ENCODE peak calls at places on chromosomes 12 and 14, in four cellular contexts. K is H1, A is HepG2, F is GM12878. J is an unnamed sample.

GRCh38 chr12:16112626-16113560 is 164.6 kb downstream of the SLC15A5 start:
- DNase-seq in K (no peak), A (no peak), F (no peak), J (peak)

GRCh38 chr12:58877243-58877743 is 43.0 kb downstream of the LRIG3 start:
- DNase-seq in K (no peak), A (peak), F (no peak), J (no peak)

GRCh38 chr12:53235164-53235563 is 3.2 kb upstream of the RARG start:
- DNase-seq in K (no peak), A (no peak), F (no peak), J (no peak)

GRCh38 chr14:64082837-64083236 is 211.3 kb downstream of the ESR2 start:
- DNase-seq in K (no peak), A (no peak), F (no peak), J (no peak)

GRCh38 chr12:27331299-27331926 is 1.2 kb upstream of the BMAL2 start:
- DNase-seq in K (no peak), A (peak), F (peak), J (no peak)

GRCh38 chr12:130714091-130714590 is 2.0 kb downstream of the RIMBP2 start:
- DNase-seq in K (no peak), A (no peak), F (no peak), J (no peak)

GRCh38 chr12:3217683-3218079 is 140.5 kb downstream of the TSPAN9 start:
- DNase-seq in K (no peak), A (no peak), F (no peak), J (no peak)

GRCh38 chr12:57101892-57102695 is 9.1 kb downstream of the STAT6 start:
- DNase-seq in K (no peak), A (peak), F (no peak), J (no peak)

GRCh38 chr12:124515981-124516380 is 51.4 kb downstream of the NCOR2 start:
- DNase-seq in K (no peak), A (no peak), F (no peak), J (no peak)

GRCh38 chr14:106044949-106045596 is 518.7 kb downstream of the TMEM121 start:
- DNase-seq in K (no peak), A (peak), F (no peak), J (peak)

GRCh38 chr12:65602191-65602578 is 222.1 kb upstream of the HMGA2 start:
- DNase-seq in K (no peak), A (no peak), F (no peak), J (no peak)

GRCh38 chr14:73591690-73592448 is at the start of gene ACOT4:
- DNase-seq in K (no peak), A (no peak), F (no peak), J (no peak)

GRCh38 chr12:98895086-98895651 is 250.1 kb downstream of the APAF1 start:
- DNase-seq in K (peak), A (no peak), F (no peak), J (peak)

GRCh38 chr14:99541677-99542470 is 60.7 kb downstream of the CCNK start:
- DNase-seq in K (no peak), A (no peak), F (no peak), J (no peak)

GRCh38 chr14:90649557-90650135 is 166.6 kb downstream of the TTC7B start:
- DNase-seq in K (no peak), A (no peak), F (no peak), J (no peak)

GRCh38 chr14:31243860-31244259 is 36.3 kb upstream of the HECTD1 start:
- DNase-seq in K (no peak), A (no peak), F (no peak), J (no peak)

GRCh38 chr12:87848248-87848868 is 180.8 kb downstream of the C12orf50 start:
- DNase-seq in K (no peak), A (peak), F (peak), J (peak)

GRCh38 chr14:91038439-91038838 is 22.0 kb downstream of the RPS6KA5 start:
- DNase-seq in K (no peak), A (no peak), F (no peak), J (no peak)

GRCh38 chr14:75310295-75311059 is 31.8 kb downstream of the FOS start:
- DNase-seq in K (peak), A (no peak), F (no peak), J (no peak)

GRCh38 chr12:47752552-47752951 is 6.1 kb downstream of the RAPGEF3 start:
- DNase-seq in K (no peak), A (no peak), F (no peak), J (no peak)

GRCh38 chr12:124720019-124720686 is 143.5 kb downstream of the SCARB1 start:
- DNase-seq in K (no peak), A (no peak), F (no peak), J (peak)

GRCh38 chr12:50082644-50083043 is 2.5 kb upstream of the SMARCD1 start:
- DNase-seq in K (no peak), A (peak), F (no peak), J (no peak)

GRCh38 chr14:60723218-60724079 is 702 bp downstream of the SIX4 start:
- DNase-seq in K (no peak), A (no peak), F (no peak), J (peak)

GRCh38 chr12:112025808-112026375 is 12.7 kb downstream of the ERP29 start:
- DNase-seq in K (no peak), A (no peak), F (no peak), J (no peak)

GRCh38 chr14:68683326-68683725 is 109.5 kb downstream of the ZFP36L1 start:
- DNase-seq in K (no peak), A (no peak), F (no peak), J (no peak)

GRCh38 chr14:70052990-70053389 is 135.8 kb downstream of the SLC8A3 start:
- DNase-seq in K (no peak), A (peak), F (no peak), J (peak)

GRCh38 chr14:66037361-66037760 is 448.8 kb upstream of the CCDC196 start:
- DNase-seq in K (no peak), A (no peak), F (no peak), J (no peak)

GRCh38 chr12:68240079-68240478 is 13.3 kb downstream of the IL22 start:
- DNase-seq in K (no peak), A (no peak), F (no peak), J (no peak)

GRCh38 chr12:14621821-14622220 is 54.1 kb upstream of the PLBD1 start:
- DNase-seq in K (no peak), A (no peak), F (peak), J (no peak)

GRCh38 chr12:48025281-48025680 is 21.0 kb upstream of the COL2A1 start:
- DNase-seq in K (no peak), A (no peak), F (no peak), J (no peak)

GRCh38 chr12:114916124-114916523 is 232.1 kb upstream of the TBX3 start:
- DNase-seq in K (no peak), A (no peak), F (no peak), J (no peak)

GRCh38 chr14:52348796-52349195 is 34.7 kb downstream of the PTGER2 start:
- DNase-seq in K (no peak), A (no peak), F (no peak), J (no peak)

GRCh38 chr12:6957151-6957701 is 6.1 kb downstream of the PTPN6 start:
- DNase-seq in K (no peak), A (no peak), F (no peak), J (no peak)

GRCh38 chr12:131833896-131834641 is 5.9 kb downstream of the MMP17 start:
- DNase-seq in K (no peak), A (no peak), F (no peak), J (peak)

GRCh38 chr12:94874986-94875312 is 128.5 kb downstream of the NDUFA12 start:
- DNase-seq in K (no peak), A (no peak), F (no peak), J (no peak)

GRCh38 chr14:105910426-105910825 is 384.0 kb downstream of the TMEM121 start:
- DNase-seq in K (no peak), A (no peak), F (no peak), J (no peak)

DNA sequence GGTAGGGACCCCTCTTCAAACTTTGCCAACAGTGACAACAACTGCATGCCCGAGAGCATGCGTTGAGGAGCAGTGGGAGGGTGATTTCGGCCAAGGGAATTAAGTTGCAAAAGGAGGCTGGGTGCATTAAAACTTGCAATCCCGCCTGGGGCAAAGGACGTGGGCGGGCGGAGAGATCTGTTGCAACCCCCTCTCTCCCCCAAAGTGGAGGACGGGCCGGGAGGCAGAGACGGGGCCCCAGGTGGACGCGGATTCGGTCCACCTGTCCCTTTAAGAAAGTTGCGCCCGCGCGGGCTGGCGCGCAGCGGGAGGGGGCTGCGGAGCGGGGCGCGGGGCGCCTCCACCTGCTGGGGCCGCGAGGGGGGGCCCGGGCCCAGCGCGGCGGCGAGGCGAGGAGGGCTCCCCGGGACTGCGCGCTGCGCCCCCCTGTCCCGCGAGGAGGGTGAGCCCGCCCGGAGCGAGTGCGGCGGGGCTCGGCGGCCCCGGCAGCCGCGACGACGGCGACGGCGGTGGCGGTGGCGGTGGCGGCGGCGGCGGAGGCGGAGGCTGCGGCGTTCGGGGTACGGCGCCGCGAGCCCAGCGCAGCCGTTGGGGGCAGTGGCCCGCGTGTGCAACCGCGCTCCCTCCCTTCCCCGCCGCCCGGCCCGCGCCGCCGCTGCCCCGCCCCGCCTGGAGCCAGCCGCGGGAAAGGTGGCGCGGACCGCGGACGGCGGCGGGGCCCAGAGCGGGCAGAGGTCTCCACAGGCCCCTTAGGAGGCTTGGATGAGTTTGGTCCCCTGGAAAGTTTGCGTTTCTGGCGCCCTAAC is 560 bp upstream of the FOXN4 start:
- DNase-seq in K (no peak), A (no peak), F (no peak), J (peak)
- TF ChIP-seq SP1 in K (no peak), A (no peak), F (no peak), J (no peak)

DNA sequence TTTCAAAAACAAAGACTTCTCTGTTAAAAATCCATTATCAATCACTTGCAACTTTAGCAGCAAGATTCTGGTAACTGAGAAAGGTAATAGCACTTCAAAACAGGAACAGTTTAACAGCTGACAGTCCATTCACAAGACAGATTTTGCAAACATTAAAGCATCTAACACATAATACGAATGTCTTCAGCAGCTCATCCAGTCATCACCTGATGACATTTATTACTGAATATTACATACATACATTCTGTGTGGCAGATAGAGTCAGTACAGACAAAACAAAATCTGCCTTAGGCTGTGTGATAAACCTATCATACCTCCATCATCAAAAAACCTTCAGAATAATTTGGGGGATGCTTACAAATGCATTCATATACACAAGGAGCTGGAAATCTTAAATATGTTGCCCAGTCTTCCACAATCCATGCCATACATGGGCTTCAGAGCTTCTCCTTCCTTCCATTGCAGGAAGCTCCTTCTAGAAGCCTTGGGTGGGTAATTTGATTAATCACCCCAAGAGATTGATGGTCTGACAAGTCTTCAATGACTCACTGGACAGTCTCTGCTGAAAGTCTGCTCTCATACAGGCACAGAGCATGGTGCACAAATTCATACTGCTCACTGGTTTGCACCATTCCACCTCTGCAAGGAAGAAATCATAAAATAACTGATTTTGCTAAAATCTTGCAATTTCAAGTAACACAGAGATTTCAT is 1.6 kb upstream of the PTPRB start:
- DNase-seq in K (no peak), A (no peak), F (no peak), J (no peak)
- TF ChIP-seq SUZ12 in K (no peak), A (no peak), F (no peak), J (no peak)

GRCh38 chr12:5200276-5201087 is 156.8 kb downstream of the KCNA5 start:
- DNase-seq in K (peak), A (peak), F (no peak), J (peak)
- TF ChIP-seq SP1 in K (no peak), A (no peak), F (no peak), J (no peak)

GRCh38 chr12:120540445-120540844 is 6.3 kb downstream of the RNF10 start:
- DNase-seq in K (no peak), A (no peak), F (no peak), J (no peak)
- TF ChIP-seq SUZ12 in K (no peak), A (no peak), F (no peak), J (no peak)

DNA sequence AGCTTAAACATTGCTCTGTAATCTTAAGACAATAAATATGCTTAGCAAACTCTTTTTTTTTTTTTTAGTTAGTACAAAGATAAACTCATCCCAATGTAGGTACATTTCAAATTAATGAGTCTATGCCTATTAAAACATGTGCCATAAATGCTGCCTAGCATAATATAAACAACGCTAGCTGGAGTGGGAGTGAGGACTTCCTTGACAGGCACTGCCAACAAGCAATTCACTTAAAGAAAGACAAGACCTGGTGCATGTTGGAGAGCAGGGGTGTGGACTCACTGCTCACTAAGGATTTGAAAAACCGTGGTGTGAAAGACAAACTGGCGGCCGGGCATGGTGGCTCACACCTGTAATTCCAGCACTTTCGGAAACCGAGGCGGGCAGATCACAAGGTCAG is 187.2 kb upstream of the RGS6 start:
- DNase-seq in K (no peak), A (no peak), F (no peak), J (no peak)
- TF ChIP-seq SP1 in K (no peak), A (no peak), F (no peak), J (no peak)

GRCh38 chr14:77574446-77575125 is 41.9 kb downstream of the SPTLC2 start:
- DNase-seq in K (no peak), A (no peak), F (no peak), J (no peak)
- TF ChIP-seq SUZ12 in K (no peak), A (no peak), F (no peak), J (no peak)

DNA sequence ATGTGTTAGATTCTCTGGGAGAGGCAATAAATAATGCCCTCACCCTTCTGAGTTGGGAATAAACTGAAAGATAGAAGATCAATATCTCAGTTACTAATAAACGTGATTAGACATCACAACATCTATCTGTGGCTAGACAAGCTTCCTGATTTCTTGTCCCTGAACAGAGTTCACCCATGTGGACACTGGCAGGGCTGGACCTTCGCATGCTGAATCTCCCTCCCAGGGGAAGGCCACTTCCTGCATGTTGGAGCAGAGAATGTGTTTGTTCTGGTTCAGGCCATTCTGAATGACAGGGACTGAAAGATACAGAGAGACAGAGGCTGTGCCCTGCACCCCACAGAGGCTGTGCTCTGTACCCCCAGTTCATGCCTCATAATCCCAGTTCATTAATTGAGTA is 132.6 kb downstream of the SLC38A1 start:
- DNase-seq in K (no peak), A (no peak), F (no peak), J (no peak)
- TF ChIP-seq SP1 in K (no peak), A (no peak), F (no peak), J (no peak)